ENCODE peak calls at places on chromosomes 1 and 21, in seven cellular contexts. K is PC-3; O is endothelial cell; E is LoVo; P is fibroblast of pulmonary artery; G is activated CD4-positive, alpha-beta T cell treated with anti-CD3 and anti-CD28 coated beads, Interleukin-2, amount 50 U/mL, for 1 hour; U is HAP-1. J is an unnamed sample.

GRCh38 chr1:111399792-111400610 is 27.5 kb downstream of the OVGP1 start:
- DNase-seq in E (peak; percentile 44), K (peak; percentile 78), P (peak; percentile 72), G (peak; percentile 41), U (peak; percentile 59), O (peak; percentile 53), J (no peak)

GRCh38 chr1:181726608-181727007 is 243.3 kb downstream of the CACNA1E start:
- DNase-seq in E (no peak), U (no peak), O (no peak), G (no peak), K (no peak), P (no peak), J (no peak)

GRCh38 chr1:222539951-222540597 is 7.8 kb downstream of the HHIPL2 start:
- DNase-seq in E (no peak), K (no peak), G (no peak), P (no peak), U (no peak), O (no peak), J (no peak)

GRCh38 chr1:151529781-151530180 is 10.3 kb upstream of the TUFT1 start:
- DNase-seq in P (no peak), K (no peak), U (no peak), E (no peak), O (no peak), G (no peak), J (no peak)

GRCh38 chr1:37040773-37041172 is 6.5 kb upstream of the GRIK3 start:
- DNase-seq in E (no peak), G (no peak), K (no peak), P (no peak), O (no peak), U (no peak), J (no peak)

GRCh38 chr1:222109836-222110235 is 367.9 kb upstream of the DUSP10 start:
- DNase-seq in O (no peak), P (peak; percentile 6), K (no peak), U (no peak), G (no peak), E (no peak), J (no peak)

GRCh38 chr21:29033871-29034270 is 9.4 kb downstream of the USP16 start:
- DNase-seq in G (no peak), P (no peak), O (no peak), U (no peak), E (no peak), K (no peak), J (no peak)

GRCh38 chr1:66564250-66564649 is 30.3 kb downstream of the SGIP1 start:
- DNase-seq in P (peak; percentile 99), G (no peak), U (no peak), O (no peak), E (no peak), K (peak; percentile 96), J (no peak)

GRCh38 chr1:108814343-108815125 is 42.4 kb downstream of the AKNAD1 start:
- DNase-seq in E (no peak), G (no peak), O (no peak), P (peak; percentile 79), K (no peak), U (peak; percentile 44), J (no peak)

GRCh38 chr1:223515416-223515815 is 122.2 kb downstream of the CCDC185 start:
- DNase-seq in E (no peak), G (peak; percentile 7), K (no peak), P (no peak), O (no peak), U (no peak), J (no peak)

GRCh38 chr1:185694081-185694480 is 40.1 kb upstream of the HMCN1 start:
- DNase-seq in O (no peak), E (no peak), P (no peak), G (no peak), K (no peak), U (no peak), J (peak; percentile 39)

GRCh38 chr1:172145231-172145651 is 275.2 kb upstream of the C1orf105 start:
- DNase-seq in G (no peak), E (no peak), O (no peak), P (peak; percentile 70), U (no peak), K (no peak), J (no peak)

GRCh38 chr1:220834155-220834870 is 44.9 kb upstream of the HLX start:
- DNase-seq in U (no peak), E (no peak), O (no peak), K (no peak), P (no peak), G (no peak), J (no peak)

GRCh38 chr1:168822911-168823310 is 93.9 kb upstream of the DPT start:
- DNase-seq in P (no peak), E (no peak), G (no peak), U (no peak), O (no peak), K (no peak), J (no peak)

GRCh38 chr21:44304041-44304738 is 4.3 kb downstream of the PFKL start:
- DNase-seq in O (no peak), G (no peak), K (no peak), P (no peak), U (no peak), E (no peak), J (no peak)

J was measured in heart left ventricle.